ENCODE peak calls at places on chromosomes 13 and 19, in ten cellular contexts. P is cardiac muscle cell; Y is progenitor cell of endocrine pancreas; D is T-cell; M is NCI-H1105; N is ovary; H is activated naive CD4-positive, alpha-beta T cell treated with anti-CD3 and anti-CD28 coated beads, Interleukin-2, amount 50 U/mL, for 72 hours; J is M059J; Q is neural crest cell; O is activated T-cell treated with anti-CD3 and anti-CD28 coated beads, Interleukin-2, amount 50 U/mL, for 72 hours. G is an unnamed sample.

GRCh38 chr19:11198769-11199469 is 1.6 kb upstream of the KANK2 start:
- DNase-seq in P (no peak), Y (no peak), D (no peak), M (no peak), N (no peak), H (no peak), J (no peak), Q (no peak), O (no peak), G (no peak)

GRCh38 chr13:38766799-38767198 is 79.9 kb downstream of the FREM2 start:
- DNase-seq in P (no peak), Y (no peak), D (no peak), M (no peak), N (no peak), H (no peak), J (no peak), Q (no peak), O (no peak), G (no peak)

GRCh38 chr19:49887037-49887652 is 9.5 kb downstream of the IL4I1 start:
- DNase-seq in P (no peak), Y (no peak), D (no peak), M (no peak), N (no peak), H (no peak), J (no peak), Q (no peak), O (no peak), G (peak)

GRCh38 chr13:30113983-30114491 is 193.3 kb downstream of the KATNAL1 start:
- DNase-seq in P (peak), Y (no peak), D (no peak), M (no peak), N (peak), H (no peak), J (no peak), Q (no peak), O (no peak), G (no peak)

GRCh38 chr19:33868821-33869412 is 72.2 kb downstream of the KCTD15 start:
- DNase-seq in P (peak), Y (no peak), D (no peak), M (no peak), N (peak), H (no peak), J (peak), Q (no peak), O (no peak), G (no peak)

GRCh38 chr13:81171065-81171647 is 830.2 kb upstream of the SPRY2 start:
- DNase-seq in P (peak), Y (no peak), D (no peak), M (no peak), N (no peak), H (no peak), J (no peak), Q (no peak), O (no peak), G (no peak)

GRCh38 chr13:40061466-40062450 is 406.3 kb downstream of the COG6 start:
- DNase-seq in P (no peak), Y (no peak), D (no peak), M (no peak), N (no peak), H (no peak), J (peak), Q (no peak), O (no peak), G (no peak)

GRCh38 chr19:49264258-49264657 is 60.7 kb downstream of the SLC6A16 start:
- DNase-seq in P (no peak), Y (no peak), D (no peak), M (no peak), N (no peak), H (no peak), J (peak), Q (no peak), O (no peak), G (no peak)

G was measured in upper lobe of left lung.